ENCODE peak calls at places on chromosomes 12 and 14, in four cellular contexts. V, H, Z and B are unnamed samples.

GRCh38 chr14:52325126-52325525 is 11.0 kb downstream of the PTGER2 start:
- DNase-seq in H (no peak), V (no peak), Z (no peak), B (peak; percentile 85)

GRCh38 chr14:51006781-51007211 is 62.5 kb upstream of the PYGL start:
- DNase-seq in V (no peak), H (no peak), Z (no peak), B (no peak)

GRCh38 chr12:16603265-16603915 is 2.6 kb downstream of the LMO3 start:
- DNase-seq in V (no peak), H (no peak), Z (no peak), B (no peak)

GRCh38 chr14:104353221-104353920 is 215.0 kb downstream of the KIF26A start:
- DNase-seq in V (peak; percentile 19), Z (no peak), H (no peak), B (no peak)

GRCh38 chr12:2624543-2625266 is 170.1 kb upstream of the FKBP4 start:
- DNase-seq in H (peak; percentile 69), V (no peak), Z (peak; percentile 51), B (peak; percentile 81)

GRCh38 chr14:96598332-96598928 is 96.2 kb downstream of the PAPOLA start:
- DNase-seq in V (no peak), Z (no peak), H (no peak), B (no peak)

GRCh38 chr14:99155173-99155777 is 116.7 kb downstream of the BCL11B start:
- DNase-seq in V (no peak), Z (no peak), H (no peak), B (no peak)

GRCh38 chr14:88998027-88998426 is 173.6 kb downstream of the TTC8 start:
- DNase-seq in Z (no peak), H (no peak), V (no peak), B (no peak)

GRCh38 chr12:11780521-11781101 is 131.1 kb downstream of the ETV6 start:
- DNase-seq in H (no peak), Z (no peak), V (no peak), B (no peak)

GRCh38 chr12:32455607-32456063 is 56.3 kb downstream of the FGD4 start:
- DNase-seq in V (no peak), Z (peak; percentile 31), H (peak; percentile 76), B (peak; percentile 83)
- H3K27ac ChIP-seq in V (peak overlapping the region; percentile 14), Z (no peak overlapping the region), H (peak overlapping the region; percentile 0), B (no peak overlapping the region)

DNA sequence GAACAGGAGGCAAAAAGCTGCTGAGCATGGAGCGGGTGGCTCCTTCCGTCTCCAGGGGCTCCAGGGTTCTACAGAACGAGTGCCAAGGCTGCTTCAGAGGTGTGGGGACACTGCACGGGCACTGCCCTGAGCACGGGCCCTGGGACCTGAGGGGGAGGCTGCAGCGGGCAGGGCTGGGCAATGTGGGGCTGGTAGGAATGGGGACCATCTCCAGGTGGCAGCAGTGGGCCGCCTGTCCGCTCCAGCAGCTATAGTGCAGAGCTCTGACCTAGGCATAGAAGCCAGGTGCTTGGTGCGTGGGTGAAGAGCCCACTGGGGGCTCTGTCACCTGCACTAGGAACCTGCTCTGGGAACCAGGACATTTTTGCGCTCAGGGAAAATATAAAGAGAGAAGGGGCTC is 22.3 kb downstream of the HDAC7 start:
- DNase-seq in H (no peak), Z (no peak), V (no peak), B (peak; percentile 80)
- H3K36me3 ChIP-seq in H (no peaks in the 10 kb centered on the region), Z (peaks cover 98% of the 10 kb centered on the region), V (peaks cover 66% of the 10 kb centered on the region), B (peaks cover 8% of the 10 kb centered on the region)

GRCh38 chr14:68669644-68670343 is 123.1 kb downstream of the ZFP36L1 start:
- DNase-seq in Z (no peak), H (no peak), V (no peak), B (no peak)
- H3K27ac ChIP-seq in Z (no peak overlapping the region), H (peak overlapping the region; percentile 83), V (peak overlapping the region; percentile 55), B (peak overlapping the region; percentile 15)

DNA sequence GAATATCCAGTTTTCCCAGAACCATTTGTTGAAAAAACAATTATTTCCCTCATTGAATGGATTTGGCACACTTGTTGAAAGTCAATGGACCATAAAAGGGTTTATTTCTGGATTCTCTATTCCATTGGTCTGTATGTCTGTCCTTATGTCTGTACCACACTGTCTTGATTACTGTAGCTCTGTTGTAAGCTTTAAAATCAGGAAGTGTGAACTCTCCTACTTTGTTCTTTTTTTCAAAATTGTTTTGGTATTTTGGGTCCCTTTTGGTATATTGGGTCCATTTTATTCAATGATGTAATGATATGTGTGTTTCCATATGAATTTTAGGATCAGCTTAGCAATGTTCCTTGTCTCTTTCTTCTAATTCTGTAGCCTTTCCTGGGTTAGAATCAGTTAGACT is 64.8 kb downstream of the PPP2R5C start:
- DNase-seq in H (no peak), Z (no peak), V (no peak), B (no peak)
- H3K36me3 ChIP-seq in H (no peaks in the 10 kb centered on the region), Z (peaks cover 92% of the 10 kb centered on the region), V (no peaks in the 10 kb centered on the region), B (peaks cover 41% of the 10 kb centered on the region)

DNA sequence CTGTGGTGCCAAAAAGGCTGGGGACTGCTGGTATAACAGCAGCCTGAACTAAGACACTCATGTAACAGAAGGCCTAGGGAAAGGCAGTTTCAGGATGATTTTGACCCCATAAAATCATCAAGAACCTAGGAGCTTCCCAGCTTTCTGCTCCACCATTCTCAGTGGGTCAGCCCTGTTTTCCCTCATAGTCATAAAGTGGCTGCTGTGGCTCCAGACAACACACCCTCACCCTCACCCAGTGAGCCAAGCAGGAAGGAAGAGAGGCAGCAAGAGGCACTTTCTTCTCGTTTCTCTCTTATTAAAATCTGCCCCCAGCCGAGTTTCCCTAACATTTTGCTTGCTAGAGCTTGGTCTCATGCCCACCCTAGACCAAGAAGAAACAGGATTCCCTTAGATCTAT is 131.8 kb downstream of the SCARB1 start:
- DNase-seq in V (no peak), H (no peak), Z (no peak), B (no peak)
- H3K27ac ChIP-seq in V (peak overlapping the region; percentile 44), H (no peak overlapping the region), Z (no peak overlapping the region), B (no peak overlapping the region)

GRCh38 chr12:121345151-121345810 is 6.9 kb downstream of the ANAPC5 start:
- DNase-seq in V (no peak), H (no peak), Z (no peak), B (no peak)
- H3K36me3 ChIP-seq in V (peaks cover 75% of the 10 kb centered on the region), H (no peaks in the 10 kb centered on the region), Z (peaks cover 88% of the 10 kb centered on the region), B (peaks cover 46% of the 10 kb centered on the region)

GRCh38 chr12:124705545-124706138 is 138.2 kb upstream of the NCOR2 start:
- DNase-seq in Z (no peak), V (no peak), H (no peak), B (no peak)

GRCh38 chr12:124713041-124713435 is 145.6 kb upstream of the NCOR2 start:
- DNase-seq in V (peak; percentile 86), H (no peak), Z (no peak), B (peak; percentile 41)

GRCh38 chr12:124715121-124715990 is 147.9 kb upstream of the NCOR2 start:
- DNase-seq in Z (peak; percentile 37), V (no peak), H (peak; percentile 42), B (peak; percentile 41)

GRCh38 chr12:124713436-124714082 is 146.1 kb upstream of the NCOR2 start:
- DNase-seq in Z (no peak), V (no peak), H (peak; percentile 61), B (peak; percentile 54)

DNA sequence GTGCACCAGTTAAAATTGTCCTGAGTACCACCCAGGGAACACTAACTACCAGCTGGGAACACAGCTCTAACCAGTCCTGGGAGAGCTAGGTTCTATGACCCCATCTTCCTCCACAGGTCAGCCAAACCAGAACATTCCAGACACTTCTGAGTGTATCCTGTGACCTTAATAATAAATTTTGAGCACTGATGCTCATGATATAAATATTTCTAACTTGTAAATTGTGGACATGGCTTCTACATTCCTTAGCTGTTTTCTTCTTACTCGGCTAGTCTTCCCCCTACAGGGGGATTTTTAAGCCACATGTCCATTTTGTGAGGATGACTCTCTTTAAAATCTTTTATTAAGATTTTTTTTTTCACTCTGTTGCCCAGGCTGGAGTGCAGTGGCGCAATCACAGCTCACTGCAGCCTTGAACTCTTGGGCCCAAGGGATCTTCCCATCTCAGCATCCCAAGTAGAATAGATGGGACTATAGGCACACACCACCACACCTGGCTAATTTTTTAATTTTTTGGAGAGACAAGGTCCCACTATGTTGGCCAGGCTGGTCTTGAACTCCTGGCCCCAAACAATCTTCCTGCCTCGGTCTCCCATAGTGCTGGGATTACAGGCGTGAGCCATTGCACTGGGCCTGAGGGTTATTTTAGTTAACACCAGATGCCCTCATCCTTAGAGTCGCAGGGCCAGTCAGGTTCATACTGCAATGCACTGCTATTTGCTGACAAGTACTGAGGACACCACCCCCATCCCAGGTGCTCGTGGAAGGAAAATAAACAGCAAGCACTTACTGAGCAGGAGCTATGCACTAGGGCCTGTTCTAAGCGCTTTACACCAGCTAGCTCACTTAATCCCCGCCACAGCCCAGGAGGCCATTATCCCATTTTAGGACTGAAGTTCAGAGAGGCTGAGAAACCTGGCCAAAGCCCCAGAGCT is 142.6 kb upstream of the NCOR2 start:
- DNase-seq in Z (no peak), V (peak; percentile 77), H (no peak), B (no peak)
- H3K27ac ChIP-seq in Z (no peak overlapping the region), V (peak overlapping the region; percentile 61), H (no peak overlapping the region), B (no peak overlapping the region)

DNA sequence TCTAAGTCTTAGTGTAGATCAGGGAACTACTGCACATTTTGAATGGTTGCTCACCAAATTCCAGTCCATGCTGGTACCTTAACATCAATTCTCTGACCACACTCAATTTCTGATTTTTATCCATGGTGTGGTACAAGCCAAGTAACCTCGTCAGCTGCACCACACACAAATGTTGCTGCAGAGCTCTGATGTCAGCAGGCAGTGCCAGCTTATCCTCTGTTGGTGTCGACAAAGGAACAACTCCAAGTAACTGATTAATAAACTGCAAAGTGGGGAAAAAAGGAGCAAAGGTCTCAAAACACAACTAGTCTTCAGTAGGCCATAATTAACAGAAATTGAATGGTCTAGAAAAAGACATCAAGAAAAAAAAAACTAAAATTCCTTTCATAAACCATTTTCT is 47.5 kb downstream of the NAA25 start:
- DNase-seq in Z (no peak), H (peak; percentile 5), V (no peak), B (no peak)
- H3K36me3 ChIP-seq in Z (peaks cover 85% of the 10 kb centered on the region), H (no peaks in the 10 kb centered on the region), V (peaks cover 98% of the 10 kb centered on the region), B (peaks cover 42% of the 10 kb centered on the region)